ENCODE peak calls at places on chromosomes 7 and 10, in seven cellular contexts. Q is breast epithelium, X is lower lobe of right lung, A is IMR-90, T is PC-9, M is SJSA1, R is mucosa of descending colon. J is an unnamed sample. For H3K9me3, the result is how much of the 10 kb centered on the place peaks cover.

GRCh38 chr10:100999742-101000601 is at the start of gene LZTS2:
- DNase-seq in M (peak), Q (peak), A (no peak), T (no peak), R (no peak), X (no peak), J (no peak)

GRCh38 chr7:949021-949934 is 5.2 kb downstream of the ADAP1 start:
- DNase-seq in X (peak), A (no peak), R (no peak), Q (no peak), T (peak), M (no peak), J (no peak)

GRCh38 chr10:76051007-76051936 is 619.8 kb downstream of the LRMDA start:
- DNase-seq in A (no peak), T (no peak), M (no peak), X (no peak), Q (no peak), R (peak), J (no peak)

GRCh38 chr10:102450374-102451104 is 804 bp downstream of the C10orf95 start:
- DNase-seq in M (peak), X (peak), R (peak), T (peak), Q (peak), A (peak), J (peak)

GRCh38 chr7:18541189-18541870 is 45.8 kb downstream of the HDAC9 start:
- DNase-seq in T (no peak), R (peak), X (peak), A (peak), M (peak), Q (no peak), J (peak)

GRCh38 chr10:102962259-102962658 is 44.2 kb downstream of the CNNM2 start:
- DNase-seq in A (no peak), Q (no peak), X (no peak), T (no peak), M (no peak), R (no peak), J (no peak)

GRCh38 chr7:136533732-136534131 is 334.7 kb upstream of the CHRM2 start:
- DNase-seq in A (no peak), X (no peak), Q (no peak), M (no peak), R (no peak), T (no peak), J (no peak)

GRCh38 chr7:90391488-90391887 is 11.8 kb upstream of the CLDN12 start:
- DNase-seq in M (no peak), A (no peak), T (no peak), Q (no peak), X (no peak), R (no peak), J (no peak)

GRCh38 chr7:102175423-102176170 is 111.1 kb upstream of the SH2B2 start:
- DNase-seq in R (no peak), M (no peak), T (no peak), A (no peak), X (no peak), Q (no peak), J (no peak)

GRCh38 chr7:39504963-39505362 is 61.2 kb upstream of the YAE1 start:
- DNase-seq in Q (no peak), R (no peak), M (peak), A (peak), X (no peak), T (peak), J (peak)

GRCh38 chr7:26115628-26116027 is 36.4 kb upstream of the NFE2L3 start:
- DNase-seq in X (no peak), M (no peak), R (no peak), Q (no peak), A (no peak), T (no peak), J (no peak)

GRCh38 chr10:111113961-111114830 is 37.4 kb downstream of the ADRA2A start:
- DNase-seq in Q (no peak), T (no peak), X (no peak), M (peak), A (no peak), R (no peak), J (no peak)

GRCh38 chr10:93608421-93608820 is 3.9 kb upstream of the PDE6C start:
- DNase-seq in R (no peak), M (no peak), X (no peak), Q (no peak), T (no peak), A (no peak), J (no peak)

GRCh38 chr7:133562617-133563016 is 309.7 kb downstream of the EXOC4 start:
- DNase-seq in R (no peak), T (no peak), X (no peak), A (peak), M (no peak), Q (no peak), J (peak)

GRCh38 chr10:6014241-6014761 is 37.0 kb upstream of the IL15RA start:
- DNase-seq in X (no peak), R (peak), M (peak), Q (peak), T (no peak), A (peak), J (peak)

DNA sequence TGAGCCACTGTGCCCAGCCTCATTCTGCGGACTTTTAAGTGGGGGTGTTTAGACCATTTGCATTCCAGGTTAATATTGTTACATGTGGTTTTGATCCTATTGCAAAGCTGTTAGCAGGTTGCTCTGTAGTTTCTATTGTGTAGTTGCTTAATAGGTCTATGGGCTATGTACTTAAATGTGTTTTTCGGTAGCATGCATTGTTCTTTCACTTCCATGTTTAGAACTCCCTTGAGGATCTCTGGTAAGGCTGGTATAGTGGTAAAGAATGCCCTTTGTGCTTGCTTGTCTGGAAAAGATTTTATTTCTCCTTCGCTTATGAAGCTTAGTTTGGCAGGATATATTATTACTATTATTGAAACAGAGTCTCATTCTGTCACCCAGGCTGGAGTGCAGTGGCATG is 13.4 kb upstream of the LRRD1 start:
- DNase-seq in M (no peak), Q (no peak), R (no peak), A (no peak), X (no peak), T (no peak), J (no peak)
- H3K9me3 ChIP-seq in M (under half), Q (under half), R (under half), A (under half), X (under half), T (under half), J (under half)

GRCh38 chr7:57426629-57427003 is 23.4 kb upstream of the ZNF716 start:
- DNase-seq in M (no peak), Q (no peak), X (no peak), R (no peak), A (no peak), T (no peak), J (no peak)

GRCh38 chr7:57425239-57425944 is 24.6 kb upstream of the ZNF716 start:
- DNase-seq in X (no peak), T (no peak), M (no peak), Q (no peak), A (no peak), R (no peak), J (no peak)

GRCh38 chr7:57423768-57424167 is 26.2 kb upstream of the ZNF716 start:
- DNase-seq in X (no peak), A (no peak), R (no peak), M (no peak), T (no peak), Q (no peak), J (no peak)

GRCh38 chr7:57425969-57426628 is 23.9 kb upstream of the ZNF716 start:
- DNase-seq in R (no peak), M (no peak), T (no peak), A (no peak), X (no peak), Q (no peak), J (no peak)

DNA sequence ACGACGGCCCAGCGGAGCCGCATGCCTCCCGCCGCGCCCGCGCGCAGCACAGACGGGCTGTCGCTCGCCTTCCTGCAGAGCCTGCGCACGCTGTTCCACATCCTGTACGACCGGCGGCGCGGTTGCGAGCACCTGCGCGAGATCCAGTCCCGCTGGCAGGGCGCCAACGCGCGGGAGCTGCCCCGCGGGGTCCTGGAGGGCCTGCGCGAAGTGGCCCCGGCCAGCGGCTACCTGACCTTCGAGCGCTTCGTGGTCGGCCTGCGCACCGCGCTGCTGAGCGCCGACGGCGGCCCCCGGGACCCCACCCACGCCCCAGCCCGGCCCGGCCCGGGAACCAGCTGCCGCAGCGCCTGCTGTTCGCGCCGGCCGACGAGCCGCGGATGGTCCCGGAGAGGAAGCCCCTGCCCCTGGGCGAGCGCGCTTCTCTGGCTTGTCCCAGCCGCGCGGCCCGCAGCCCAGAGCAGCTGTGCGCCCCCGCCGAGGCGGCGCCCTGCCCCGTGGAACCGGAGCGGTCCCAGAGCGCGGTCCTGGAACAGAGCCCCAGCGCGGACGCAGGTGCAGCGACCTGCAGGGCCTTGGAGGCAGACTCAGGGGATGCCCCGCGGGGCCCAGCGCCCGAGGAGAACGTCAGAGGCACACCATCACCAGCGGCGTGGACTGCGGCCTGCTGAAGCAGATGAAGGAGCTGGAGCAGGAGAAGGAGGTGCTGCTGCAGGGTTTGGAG is 25.3 kb upstream of the ZNF716 start:
- DNase-seq in R (no peak), T (no peak), X (no peak), Q (no peak), A (no peak), M (no peak), J (no peak)
- H3K9me3 ChIP-seq in R (half or more), T (under half), X (under half), Q (under half), A (under half), M (under half), J (under half)

GRCh38 chr10:855079-855478 is 76.4 kb downstream of the LARP4B start:
- DNase-seq in Q (no peak), T (no peak), R (no peak), X (no peak), A (no peak), M (no peak), J (peak)

GRCh38 chr10:853017-853416 is 78.5 kb downstream of the LARP4B start:
- DNase-seq in M (no peak), T (no peak), Q (no peak), A (no peak), X (no peak), R (no peak), J (no peak)

GRCh38 chr10:850093-850492 is 81.4 kb downstream of the LARP4B start:
- DNase-seq in R (no peak), T (no peak), Q (no peak), A (no peak), X (no peak), M (no peak), J (no peak)

GRCh38 chr10:851891-852290 is 79.6 kb downstream of the LARP4B start:
- DNase-seq in X (no peak), Q (no peak), M (no peak), T (no peak), R (no peak), A (no peak), J (no peak)

DNA sequence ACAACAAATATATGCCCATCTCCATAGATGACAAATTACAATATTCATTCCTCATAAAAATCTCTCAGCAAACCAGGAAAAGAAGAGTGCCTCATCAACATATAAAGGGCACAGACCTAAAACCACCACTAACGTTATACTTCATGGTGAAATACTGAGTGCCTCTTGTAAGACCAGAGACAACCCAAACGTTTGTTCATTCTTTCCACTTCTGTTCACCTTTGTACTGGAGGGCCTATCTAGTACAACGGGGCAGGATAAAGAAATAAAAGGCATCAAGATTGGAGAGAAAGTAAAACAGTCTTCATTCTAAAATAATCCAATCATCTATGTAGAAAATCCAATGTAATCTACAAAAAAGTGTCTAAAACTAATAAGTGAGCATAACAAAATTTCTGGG is 79.1 kb downstream of the LARP4B start:
- DNase-seq in A (no peak), X (no peak), Q (no peak), T (no peak), R (no peak), M (no peak), J (no peak)
- H3K9me3 ChIP-seq in A (under half), X (under half), Q (under half), T (under half), R (under half), M (under half), J (under half)

GRCh38 chr7:13797545-13797944 is 191.9 kb downstream of the ETV1 start:
- DNase-seq in M (no peak), T (no peak), X (no peak), A (no peak), Q (no peak), R (no peak), J (no peak)

GRCh38 chr7:13800694-13801448 is 188.6 kb downstream of the ETV1 start:
- DNase-seq in A (peak), T (no peak), R (no peak), M (peak), X (no peak), Q (no peak), J (peak)

GRCh38 chr7:13802651-13803050 is 186.8 kb downstream of the ETV1 start:
- DNase-seq in M (no peak), T (no peak), R (no peak), Q (no peak), X (no peak), A (no peak), J (no peak)

GRCh38 chr7:13803134-13803533 is 186.3 kb downstream of the ETV1 start:
- DNase-seq in R (no peak), M (no peak), T (no peak), A (no peak), X (no peak), Q (no peak), J (no peak)

DNA sequence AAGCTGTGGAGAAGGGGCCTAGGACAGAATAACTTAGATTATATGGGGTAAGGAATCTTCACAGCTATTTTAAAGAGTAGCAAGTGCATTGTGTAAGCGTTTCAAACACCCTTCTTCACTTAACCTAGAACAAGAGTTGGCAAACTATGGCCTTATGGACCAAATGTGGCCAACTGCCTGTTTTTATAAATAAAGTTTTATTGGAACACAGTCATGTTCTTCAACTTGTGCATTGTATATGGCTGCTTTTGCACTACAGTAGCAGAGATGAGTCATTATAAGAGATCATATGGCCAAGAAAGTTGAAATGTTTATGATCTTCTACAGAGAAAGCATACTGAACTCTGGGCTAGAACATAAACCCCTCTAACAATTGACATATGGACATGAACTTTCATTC is 187.8 kb downstream of the ETV1 start:
- DNase-seq in T (no peak), M (no peak), X (no peak), A (peak), R (no peak), Q (no peak), J (no peak)
- H3K9me3 ChIP-seq in T (under half), M (under half), X (under half), A (under half), R (under half), Q (under half), J (under half)

GRCh38 chr10:121690970-121691369 is 92.7 kb upstream of the FGFR2 start:
- DNase-seq in X (no peak), M (no peak), A (no peak), R (no peak), T (no peak), Q (no peak), J (no peak)
- H3K9me3 ChIP-seq in X (under half), M (under half), A (under half), R (under half), T (under half), Q (under half), J (under half)

GRCh38 chr10:131111474-131112080 is 199.9 kb downstream of the TCERG1L start:
- DNase-seq in T (no peak), A (no peak), R (no peak), X (peak), M (no peak), Q (no peak), J (no peak)
- H3K9me3 ChIP-seq in T (under half), A (under half), R (under half), X (under half), M (under half), Q (under half), J (under half)

GRCh38 chr7:64978497-64979203 is 12.2 kb downstream of the ZNF117 start:
- DNase-seq in M (no peak), T (no peak), A (no peak), Q (no peak), R (no peak), X (no peak), J (no peak)
- H3K9me3 ChIP-seq in M (under half), T (under half), A (under half), Q (under half), R (half or more), X (half or more), J (under half)